ENCODE peak calls at places on chromosomes 4 and X, in nine cellular contexts. O is adipocyte, C is pancreas, Z is A549, L is BE2C, N is right cardiac atrium, Y is lung, J is esophagus squamous epithelium, H is OCI-LY7. T is an unnamed sample.

GRCh38 chr4:2745981-2746806 is 9.9 kb downstream of the TNIP2 start:
- DNase-seq in L (peak; percentile 92), Y (no peak), O (peak; percentile 49), J (peak; percentile 55), C (no peak), N (peak; percentile 63), H (peak; percentile 79), Z (peak; percentile 34), T (peak; percentile 62)

GRCh38 chrX:1442016-1442665 is 10.6 kb downstream of the ASMTL start:
- DNase-seq in H (no peak), C (no peak), Z (no peak), J (no peak), O (no peak), N (peak; percentile 3), L (no peak), Y (no peak), T (no peak)

GRCh38 chr4:66014146-66014765 is 344.0 kb upstream of the EPHA5 start:
- DNase-seq in O (no peak), Y (no peak), Z (no peak), H (no peak), J (no peak), L (no peak), N (no peak), C (no peak), T (no peak)

GRCh38 chr4:65669008-65669971 is 999 bp downstream of the EPHA5 start:
- DNase-seq in C (no peak), Y (no peak), J (no peak), H (no peak), N (no peak), L (peak; percentile 15), Z (no peak), O (peak; percentile 59), T (peak; percentile 9)

GRCh38 chrX:42678133-42678532 is 99.8 kb downstream of the PPP1R2C start:
- DNase-seq in H (peak; percentile 12), Y (no peak), J (no peak), L (no peak), O (peak; percentile 1), Z (peak; percentile 1), C (peak; percentile 15), N (peak; percentile 13), T (no peak)

GRCh38 chr4:150722908-150723362 is 141.0 kb downstream of the MAB21L2 start:
- DNase-seq in J (no peak), Z (peak; percentile 40), N (peak; percentile 89), Y (peak; percentile 69), O (peak; percentile 32), C (peak; percentile 96), H (no peak), L (peak; percentile 85), T (peak; percentile 86)

GRCh38 chrX:121479406-121479805 is 432.0 kb downstream of the GLUD2 start:
- DNase-seq in H (peak; percentile 15), O (no peak), N (no peak), C (no peak), L (no peak), Z (peak; percentile 10), Y (no peak), J (no peak), T (no peak)

GRCh38 chrX:154829102-154829501 is 5.4 kb downstream of the SMIM9 start:
- DNase-seq in H (no peak), N (no peak), J (no peak), Y (no peak), O (no peak), Z (no peak), C (no peak), L (no peak), T (no peak)

GRCh38 chr4:179671609-179672008 is 2229.4 kb upstream of the AGA start:
- DNase-seq in Y (no peak), O (peak; percentile 20), J (no peak), L (no peak), Z (no peak), C (no peak), H (no peak), N (no peak), T (no peak)

GRCh38 chrX:19725545-19726102 is 161.8 kb downstream of the SH3KBP1 start:
- DNase-seq in O (no peak), L (no peak), Y (peak; percentile 32), N (no peak), C (no peak), Z (peak; percentile 19), J (no peak), H (no peak), T (no peak)

GRCh38 chrX:43655961-43656494 is at the start of gene MAOA:
- DNase-seq in J (no peak), Y (peak; percentile 84), H (no peak), N (peak; percentile 80), C (peak; percentile 79), L (peak; percentile 34), Z (no peak), O (peak; percentile 62), T (peak; percentile 55)

GRCh38 chr4:184268574-184269160 is 51.0 kb upstream of the ENPP6 start:
- DNase-seq in Z (peak; percentile 17), L (no peak), J (no peak), N (no peak), Y (no peak), O (no peak), C (no peak), H (peak; percentile 44), T (no peak)

GRCh38 chr4:95549246-95550138 is 719 bp upstream of the UNC5C start:
- DNase-seq in O (peak; percentile 62), L (no peak), C (peak; percentile 9), Z (peak; percentile 24), N (peak; percentile 86), H (no peak), Y (no peak), J (no peak), T (peak; percentile 75)

GRCh38 chr4:63589796-63590195 is 819.5 kb downstream of the TECRL start:
- DNase-seq in L (no peak), H (no peak), O (no peak), Y (no peak), Z (no peak), J (no peak), C (no peak), N (no peak), T (no peak)

GRCh38 chrX:30620980-30621716 is 32.1 kb upstream of the GK start:
- DNase-seq in N (peak; percentile 16), J (no peak), L (no peak), Z (peak; percentile 42), H (no peak), C (no peak), Y (no peak), O (peak; percentile 67), T (no peak)

GRCh38 chrX:10482262-10482661 is 138.1 kb downstream of the MID1 start:
- DNase-seq in N (peak; percentile 29), Y (no peak), L (peak; percentile 24), O (no peak), C (no peak), H (no peak), J (no peak), Z (no peak), T (peak; percentile 32)

GRCh38 chrX:153903991-153904957 is at the start of gene AVPR2:
- DNase-seq in Y (no peak), L (no peak), N (peak; percentile 46), H (peak; percentile 14), O (no peak), J (no peak), C (no peak), Z (no peak), T (peak; percentile 40)

GRCh38 chrX:24259544-24260240 is 54.2 kb downstream of the SUPT20HL2 start:
- DNase-seq in H (peak; percentile 49), N (no peak), O (peak; percentile 86), Y (no peak), C (no peak), L (peak; percentile 51), J (no peak), Z (peak; percentile 76), T (no peak)

GRCh38 chr4:151798678-151799416 is 38.0 kb upstream of the GATB start:
- DNase-seq in N (no peak), Z (no peak), L (no peak), O (no peak), C (no peak), J (no peak), H (no peak), Y (no peak), T (no peak)

GRCh38 chrX:65668362-65669310 is 1.2 kb downstream of the MSN start:
- DNase-seq in Z (peak; percentile 77), C (peak; percentile 25), J (peak; percentile 12), L (no peak), Y (peak; percentile 71), O (peak; percentile 76), N (peak; percentile 74), H (peak; percentile 66), T (peak; percentile 55)

GRCh38 chrX:48752498-48752897 is 9.0 kb upstream of the GLOD5 start:
- DNase-seq in J (no peak), H (no peak), L (no peak), C (no peak), Y (no peak), O (no peak), N (no peak), Z (no peak), T (no peak)
- H3K9me3 ChIP-seq in J (no peaks in the 10 kb centered on the region), H (no peaks in the 10 kb centered on the region), L (no peaks in the 10 kb centered on the region), C (no peaks in the 10 kb centered on the region), Y (no peaks in the 10 kb centered on the region), O (no peaks in the 10 kb centered on the region), N (no peaks in the 10 kb centered on the region), Z (no peaks in the 10 kb centered on the region), T (no peaks in the 10 kb centered on the region)

DNA sequence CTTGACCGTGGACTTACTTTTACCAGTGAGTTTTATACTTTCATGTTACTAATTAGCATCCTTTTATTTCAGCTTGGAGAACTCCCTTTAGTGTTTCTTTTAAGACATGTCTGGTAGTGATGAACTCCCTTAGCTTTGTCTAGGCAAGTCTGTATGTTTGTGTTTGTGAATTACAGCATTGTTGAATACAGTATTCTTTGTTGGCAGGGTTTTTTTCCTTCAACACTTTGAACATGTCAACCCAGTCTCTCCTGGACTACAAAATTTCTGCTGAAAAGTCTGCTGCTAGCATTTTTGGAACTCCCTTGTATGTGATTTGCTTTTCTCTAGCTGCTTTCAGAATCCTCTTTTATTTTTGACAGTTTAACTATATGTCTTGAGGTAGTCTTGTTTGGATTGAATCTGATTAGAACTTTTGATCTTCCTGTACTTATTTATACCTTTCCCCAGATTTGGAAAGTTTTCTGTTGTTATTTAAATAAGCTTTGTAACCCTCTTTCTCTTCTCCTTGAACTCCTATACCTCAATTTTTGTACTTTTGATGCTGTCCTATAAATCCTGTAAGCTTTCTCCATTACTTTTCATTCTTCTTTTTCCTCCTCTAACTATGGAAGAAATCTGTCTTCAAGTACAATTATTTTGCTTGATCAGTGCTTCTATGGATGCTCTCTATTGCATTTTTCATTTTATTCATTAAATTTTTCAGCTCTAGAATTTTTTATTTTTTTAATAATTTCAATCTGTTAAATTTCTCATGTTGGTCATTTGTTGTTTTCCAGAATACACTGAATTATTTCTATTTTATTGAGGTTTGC is 14.1 kb downstream of the PAPSS1 start:
- DNase-seq in J (no peak), L (no peak), O (no peak), N (no peak), C (no peak), H (no peak), Z (no peak), Y (no peak), T (no peak)
- H3K9me3 ChIP-seq in J (peaks cover 14% of the 10 kb centered on the region), L (no peaks in the 10 kb centered on the region), O (peaks cover 30% of the 10 kb centered on the region), N (peaks cover 1% of the 10 kb centered on the region), C (no peaks in the 10 kb centered on the region), H (peaks cover 49% of the 10 kb centered on the region), Z (peaks cover 29% of the 10 kb centered on the region), Y (peaks cover 12% of the 10 kb centered on the region), T (peaks cover 33% of the 10 kb centered on the region)

GRCh38 chrX:136752796-136753195 is 27.9 kb downstream of the ARHGEF6 start:
- DNase-seq in Z (no peak), H (no peak), C (no peak), N (peak; percentile 35), Y (no peak), J (no peak), L (no peak), O (peak; percentile 50), T (no peak)
- H3K9me3 ChIP-seq in Z (no peaks in the 10 kb centered on the region), H (no peaks in the 10 kb centered on the region), C (no peaks in the 10 kb centered on the region), N (no peaks in the 10 kb centered on the region), Y (no peaks in the 10 kb centered on the region), J (no peaks in the 10 kb centered on the region), L (no peaks in the 10 kb centered on the region), O (no peaks in the 10 kb centered on the region), T (no peaks in the 10 kb centered on the region)

GRCh38 chrX:22541926-22542325 is 269.2 kb downstream of the CBLL2 start:
- DNase-seq in Y (no peak), H (no peak), L (no peak), O (no peak), N (no peak), Z (no peak), C (no peak), J (no peak), T (no peak)
- H3K9me3 ChIP-seq in Y (peaks cover 7% of the 10 kb centered on the region), H (no peaks in the 10 kb centered on the region), L (no peaks in the 10 kb centered on the region), O (no peaks in the 10 kb centered on the region), N (no peaks in the 10 kb centered on the region), Z (no peaks in the 10 kb centered on the region), C (no peaks in the 10 kb centered on the region), J (no peaks in the 10 kb centered on the region), T (no peaks in the 10 kb centered on the region)

T was measured in heart right ventricle.